ENCODE peak calls at places on chromosomes 16 and 17, in nine cellular contexts. One of them, this sample, is unnamed.

GRCh38 chr17:11986939-11987329 is 10.3 kb downstream of the ZNF18 start:
- DNase-seq in NCI-H1092 treated with DMSO at 0.1 percent for 48 hours: no peak
- DNase-seq in neuronal stem cell: peak; percentile 24
- DNase-seq in NCI-H1694 treated with DMSO at 0.1 percent for 48 hours: peak; percentile 38
- DNase-seq in stimulated activated CD4-positive, alpha-beta T cell treated with anti-CD3 and anti-CD28 coated beads, Interleukin-4, amount 100 ng/mL, for 4 hours: no peak
- DNase-seq in transverse colon: no peak
- DNase-seq in AG20443: peak; percentile 53
- DNase-seq in NCI-H1417: no peak
- DNase-seq in occipital lobe: no peak
- DNase-seq in this sample: peak; percentile 59

GRCh38 chr17:67751101-67752074 is 33.7 kb downstream of the NOL11 start:
- DNase-seq in NCI-H1417: no peak
- DNase-seq in AG20443: no peak
- DNase-seq in stimulated activated CD4-positive, alpha-beta T cell treated with anti-CD3 and anti-CD28 coated beads, Interleukin-4, amount 100 ng/mL, for 4 hours: no peak
- DNase-seq in NCI-H1092 treated with DMSO at 0.1 percent for 48 hours: no peak
- DNase-seq in occipital lobe: no peak
- DNase-seq in NCI-H1694 treated with DMSO at 0.1 percent for 48 hours: peak; percentile 10
- DNase-seq in transverse colon: no peak
- DNase-seq in neuronal stem cell: no peak
- DNase-seq in this sample: no peak

GRCh38 chr17:21239680-21240374 is 13.4 kb downstream of the NATD1 start:
- DNase-seq in NCI-H1417: no peak
- DNase-seq in stimulated activated CD4-positive, alpha-beta T cell treated with anti-CD3 and anti-CD28 coated beads, Interleukin-4, amount 100 ng/mL, for 4 hours: no peak
- DNase-seq in AG20443: peak; percentile 74
- DNase-seq in NCI-H1694 treated with DMSO at 0.1 percent for 48 hours: peak; percentile 30
- DNase-seq in occipital lobe: no peak
- DNase-seq in NCI-H1092 treated with DMSO at 0.1 percent for 48 hours: no peak
- DNase-seq in neuronal stem cell: no peak
- DNase-seq in transverse colon: no peak
- DNase-seq in this sample: no peak

GRCh38 chr16:58280146-58280845 is 14.5 kb downstream of the PRSS54 start:
- DNase-seq in stimulated activated CD4-positive, alpha-beta T cell treated with anti-CD3 and anti-CD28 coated beads, Interleukin-4, amount 100 ng/mL, for 4 hours: no peak
- DNase-seq in neuronal stem cell: no peak
- DNase-seq in AG20443: no peak
- DNase-seq in NCI-H1092 treated with DMSO at 0.1 percent for 48 hours: no peak
- DNase-seq in NCI-H1417: no peak
- DNase-seq in occipital lobe: no peak
- DNase-seq in NCI-H1694 treated with DMSO at 0.1 percent for 48 hours: no peak
- DNase-seq in transverse colon: no peak
- DNase-seq in this sample: no peak

GRCh38 chr17:7856081-7856791 is 1.1 kb downstream of the NAA38 start:
- DNase-seq in AG20443: peak; percentile 15
- DNase-seq in transverse colon: peak; percentile 80
- DNase-seq in neuronal stem cell: peak; percentile 56
- DNase-seq in NCI-H1417: no peak
- DNase-seq in occipital lobe: no peak
- DNase-seq in NCI-H1694 treated with DMSO at 0.1 percent for 48 hours: no peak
- DNase-seq in stimulated activated CD4-positive, alpha-beta T cell treated with anti-CD3 and anti-CD28 coated beads, Interleukin-4, amount 100 ng/mL, for 4 hours: peak; percentile 60
- DNase-seq in NCI-H1092 treated with DMSO at 0.1 percent for 48 hours: no peak
- DNase-seq in this sample: peak; percentile 10

GRCh38 chr16:2770781-2771111 is 6.3 kb downstream of the ELOB start:
- DNase-seq in stimulated activated CD4-positive, alpha-beta T cell treated with anti-CD3 and anti-CD28 coated beads, Interleukin-4, amount 100 ng/mL, for 4 hours: no peak
- DNase-seq in neuronal stem cell: no peak
- DNase-seq in NCI-H1694 treated with DMSO at 0.1 percent for 48 hours: no peak
- DNase-seq in NCI-H1092 treated with DMSO at 0.1 percent for 48 hours: no peak
- DNase-seq in NCI-H1417: no peak
- DNase-seq in occipital lobe: no peak
- DNase-seq in transverse colon: no peak
- DNase-seq in AG20443: no peak
- DNase-seq in this sample: no peak

GRCh38 chr16:84617068-84617630 is 729 bp downstream of the COTL1 start:
- DNase-seq in stimulated activated CD4-positive, alpha-beta T cell treated with anti-CD3 and anti-CD28 coated beads, Interleukin-4, amount 100 ng/mL, for 4 hours: peak; percentile 47
- DNase-seq in neuronal stem cell: no peak
- DNase-seq in AG20443: peak; percentile 29
- DNase-seq in NCI-H1092 treated with DMSO at 0.1 percent for 48 hours: no peak
- DNase-seq in occipital lobe: no peak
- DNase-seq in NCI-H1417: no peak
- DNase-seq in transverse colon: peak; percentile 59
- DNase-seq in NCI-H1694 treated with DMSO at 0.1 percent for 48 hours: no peak
- DNase-seq in this sample: no peak

GRCh38 chr16:73771196-73771595 is 525.4 kb upstream of the PSMD7 start:
- DNase-seq in stimulated activated CD4-positive, alpha-beta T cell treated with anti-CD3 and anti-CD28 coated beads, Interleukin-4, amount 100 ng/mL, for 4 hours: no peak
- DNase-seq in NCI-H1694 treated with DMSO at 0.1 percent for 48 hours: no peak
- DNase-seq in NCI-H1092 treated with DMSO at 0.1 percent for 48 hours: no peak
- DNase-seq in occipital lobe: no peak
- DNase-seq in neuronal stem cell: no peak
- DNase-seq in AG20443: no peak
- DNase-seq in NCI-H1417: no peak
- DNase-seq in transverse colon: no peak
- DNase-seq in this sample: no peak

GRCh38 chr16:89491238-89491869 is 993 bp upstream of the ANKRD11 start:
- DNase-seq in NCI-H1092 treated with DMSO at 0.1 percent for 48 hours: peak; percentile 9
- DNase-seq in AG20443: no peak
- DNase-seq in transverse colon: no peak
- DNase-seq in stimulated activated CD4-positive, alpha-beta T cell treated with anti-CD3 and anti-CD28 coated beads, Interleukin-4, amount 100 ng/mL, for 4 hours: no peak
- DNase-seq in neuronal stem cell: peak; percentile 31
- DNase-seq in NCI-H1694 treated with DMSO at 0.1 percent for 48 hours: no peak
- DNase-seq in NCI-H1417: no peak
- DNase-seq in occipital lobe: no peak
- DNase-seq in this sample: no peak

GRCh38 chr16:58508671-58509251 is 6.6 kb upstream of the SETD6 start:
- DNase-seq in NCI-H1694 treated with DMSO at 0.1 percent for 48 hours: no peak
- DNase-seq in NCI-H1092 treated with DMSO at 0.1 percent for 48 hours: no peak
- DNase-seq in occipital lobe: no peak
- DNase-seq in transverse colon: no peak
- DNase-seq in NCI-H1417: no peak
- DNase-seq in stimulated activated CD4-positive, alpha-beta T cell treated with anti-CD3 and anti-CD28 coated beads, Interleukin-4, amount 100 ng/mL, for 4 hours: no peak
- DNase-seq in AG20443: no peak
- DNase-seq in neuronal stem cell: no peak
- DNase-seq in this sample: no peak

GRCh38 chr17:65355246-65355645 is 206.2 kb downstream of the AXIN2 start:
- DNase-seq in transverse colon: no peak
- DNase-seq in occipital lobe: no peak
- DNase-seq in stimulated activated CD4-positive, alpha-beta T cell treated with anti-CD3 and anti-CD28 coated beads, Interleukin-4, amount 100 ng/mL, for 4 hours: no peak
- DNase-seq in neuronal stem cell: no peak
- DNase-seq in NCI-H1092 treated with DMSO at 0.1 percent for 48 hours: no peak
- DNase-seq in NCI-H1417: no peak
- DNase-seq in NCI-H1694 treated with DMSO at 0.1 percent for 48 hours: no peak
- DNase-seq in AG20443: no peak
- DNase-seq in this sample: no peak

GRCh38 chr17:1931759-1932579 is 93.2 kb downstream of the RTN4RL1 start:
- DNase-seq in NCI-H1694 treated with DMSO at 0.1 percent for 48 hours: peak; percentile 63
- DNase-seq in NCI-H1417: peak; percentile 58
- DNase-seq in transverse colon: peak; percentile 25
- DNase-seq in AG20443: peak; percentile 61
- DNase-seq in NCI-H1092 treated with DMSO at 0.1 percent for 48 hours: peak; percentile 76
- DNase-seq in neuronal stem cell: peak; percentile 83
- DNase-seq in occipital lobe: peak; percentile 59
- DNase-seq in stimulated activated CD4-positive, alpha-beta T cell treated with anti-CD3 and anti-CD28 coated beads, Interleukin-4, amount 100 ng/mL, for 4 hours: no peak
- DNase-seq in this sample: peak; percentile 95

GRCh38 chr17:71765437-71765836 is 355.4 kb upstream of the SOX9 start:
- DNase-seq in occipital lobe: no peak
- DNase-seq in NCI-H1694 treated with DMSO at 0.1 percent for 48 hours: no peak
- DNase-seq in transverse colon: peak; percentile 9
- DNase-seq in stimulated activated CD4-positive, alpha-beta T cell treated with anti-CD3 and anti-CD28 coated beads, Interleukin-4, amount 100 ng/mL, for 4 hours: no peak
- DNase-seq in AG20443: no peak
- DNase-seq in neuronal stem cell: no peak
- DNase-seq in NCI-H1092 treated with DMSO at 0.1 percent for 48 hours: no peak
- DNase-seq in NCI-H1417: no peak
- DNase-seq in this sample: no peak

GRCh38 chr17:45146616-45147101 is 1.6 kb upstream of the HEXIM1 start:
- DNase-seq in NCI-H1417: no peak
- DNase-seq in stimulated activated CD4-positive, alpha-beta T cell treated with anti-CD3 and anti-CD28 coated beads, Interleukin-4, amount 100 ng/mL, for 4 hours: no peak
- DNase-seq in transverse colon: peak; percentile 74
- DNase-seq in NCI-H1092 treated with DMSO at 0.1 percent for 48 hours: no peak
- DNase-seq in NCI-H1694 treated with DMSO at 0.1 percent for 48 hours: no peak
- DNase-seq in neuronal stem cell: no peak
- DNase-seq in AG20443: no peak
- DNase-seq in occipital lobe: no peak
- DNase-seq in this sample: no peak